ENCODE peak calls at places on chromosomes 6 and 20, in seven cellular contexts. N is stimulated activated naive CD8-positive, alpha-beta T cell treated with anti-CD3 and anti-CD28 coated beads, Interleukin-15, amount 100 ng/mL, for 72 hours; W is RWPE2; E is left lung; I is natural killer cell; A is left ventricle myocardium superior; M is activated CD8-positive, alpha-beta T cell treated with anti-CD3 and anti-CD28 coated beads, Interleukin-2, amount 10 ng/mL, durations not matched to agents 7 days and 5 days. U is an unnamed sample.

GRCh38 chr20:53557157-53557556 is 36.5 kb downstream of the ZNF217 start:
- ATAC-seq in N (no peak), W (no peak), E (no peak), I (no peak), A (no peak), M (no peak), U (no peak)

GRCh38 chr6:169564453-169565240 is 137.2 kb downstream of the WDR27 start:
- ATAC-seq in N (peak; percentile 35), W (no peak), E (no peak), I (peak; percentile 14), A (no peak), M (no peak), U (no peak)

GRCh38 chr6:10343320-10343719 is 71.6 kb downstream of the TFAP2A start:
- ATAC-seq in N (no peak), W (no peak), E (no peak), I (no peak), A (no peak), M (no peak), U (no peak)

GRCh38 chr20:20568604-20569205 is 143.7 kb downstream of the RALGAPA2 start:
- ATAC-seq in N (no peak), W (peak; percentile 57), E (peak; percentile 62), I (no peak), A (peak; percentile 35), M (no peak), U (no peak)

GRCh38 chr20:15077733-15078132 is 740.3 kb upstream of the FLRT3 start:
- ATAC-seq in N (no peak), W (no peak), E (no peak), I (no peak), A (no peak), M (no peak), U (no peak)

GRCh38 chr6:163500105-163500504 is 85.6 kb downstream of the QKI start:
- ATAC-seq in N (no peak), W (no peak), E (no peak), I (no peak), A (peak; percentile 22), M (no peak), U (no peak)

GRCh38 chr20:14566505-14566904 is 229.1 kb upstream of the FLRT3 start:
- ATAC-seq in N (no peak), W (no peak), E (no peak), I (no peak), A (peak; percentile 18), M (no peak), U (no peak)

GRCh38 chr6:110541701-110542309 is 65.4 kb upstream of the SLC22A16 start:
- ATAC-seq in N (no peak), W (no peak), E (no peak), I (no peak), A (peak; percentile 53), M (no peak), U (no peak)

GRCh38 chr6:145043926-145044500 is 691.3 kb downstream of the EPM2A start:
- ATAC-seq in N (no peak), W (no peak), E (peak; percentile 71), I (no peak), A (peak; percentile 26), M (no peak), U (no peak)

GRCh38 chr6:138420356-138420755 is 16.3 kb downstream of the HEBP2 start:
- ATAC-seq in N (no peak), W (no peak), E (no peak), I (no peak), A (no peak), M (no peak), U (no peak)

GRCh38 chr6:28462401-28462800 is 19.1 kb upstream of the ZSCAN23 start:
- ATAC-seq in N (peak; percentile 56), W (no peak), E (no peak), I (no peak), A (no peak), M (peak; percentile 58), U (no peak)

GRCh38 chr6:13923527-13924145 is 1.1 kb upstream of the RNF182 start:
- ATAC-seq in N (no peak), W (no peak), E (no peak), I (no peak), A (no peak), M (no peak), U (no peak)

GRCh38 chr6:82217014-82217621 is 30.4 kb downstream of the IBTK start:
- ATAC-seq in N (no peak), W (no peak), E (no peak), I (no peak), A (no peak), M (no peak), U (no peak)

GRCh38 chr6:126444874-126445273 is 105.0 kb downstream of the CENPW start:
- ATAC-seq in N (no peak), W (no peak), E (no peak), I (no peak), A (no peak), M (no peak), U (no peak)

GRCh38 chr20:6434131-6434530 is 311.3 kb upstream of the FERMT1 start:
- ATAC-seq in N (no peak), W (no peak), E (no peak), I (no peak), A (no peak), M (no peak), U (no peak)

GRCh38 chr6:43744931-43745727 is 24.9 kb upstream of the VEGFA start:
- ATAC-seq in N (no peak), W (peak; percentile 26), E (peak; percentile 91), I (no peak), A (no peak), M (no peak), U (no peak)

GRCh38 chr6:98929498-98930060 is 18.2 kb downstream of the FBXL4 start:
- ATAC-seq in N (no peak), W (no peak), E (no peak), I (no peak), A (no peak), M (no peak), U (no peak)